ENCODE peak calls at places on chromosomes 7 and 10, in five cellular contexts. I, B, H, J and P are unnamed samples. For H3K4me1, the result is how much of the 10 kb centered on the place peaks cover.

GRCh38 chr10:73060738-73061635 is 35.7 kb downstream of the P4HA1 start:
- DNase-seq in I (no peak), B (no peak), H (no peak), J (no peak), P (no peak)

GRCh38 chr10:91416339-91416868 is 6.3 kb downstream of the HECTD2 start:
- DNase-seq in I (no peak), B (no peak), H (no peak), J (no peak), P (no peak)

GRCh38 chr10:69464801-69465401 is 13.6 kb downstream of the TSPAN15 start:
- DNase-seq in I (no peak), B (no peak), H (no peak), J (no peak), P (no peak)

GRCh38 chr10:22825841-22826240 is 102.0 kb upstream of the ARMC3 start:
- DNase-seq in I (no peak), B (no peak), H (no peak), J (peak), P (no peak)

GRCh38 chr10:122659651-122660050 is 40.0 kb downstream of the C10orf120 start:
- DNase-seq in I (no peak), B (no peak), H (no peak), J (no peak), P (no peak)

GRCh38 chr10:51389415-51390342 is 309.7 kb downstream of the CSTF2T start:
- DNase-seq in I (no peak), B (no peak), H (no peak), J (peak), P (peak)

GRCh38 chr7:17044396-17044795 is 162.6 kb upstream of the AGR3 start:
- DNase-seq in I (no peak), B (no peak), H (no peak), J (no peak), P (no peak)

GRCh38 chr10:7090529-7090928 is 320.3 kb downstream of the SFMBT2 start:
- DNase-seq in I (no peak), B (no peak), H (peak), J (no peak), P (no peak)

GRCh38 chr7:80767655-80768054 is 129.2 kb downstream of the CD36 start:
- DNase-seq in I (no peak), B (no peak), H (no peak), J (no peak), P (no peak)

GRCh38 chr7:127504715-127505114 is 80.7 kb downstream of the GCC1 start:
- DNase-seq in I (no peak), B (peak), H (no peak), J (peak), P (peak)

GRCh38 chr7:135232720-135233119 is 918 bp upstream of the STRA8 start:
- DNase-seq in I (no peak), B (no peak), H (no peak), J (no peak), P (no peak)

GRCh38 chr10:86371691-86372090 is 5.1 kb upstream of the GRID1 start:
- DNase-seq in I (peak), B (peak), H (no peak), J (no peak), P (no peak)

GRCh38 chr7:84647797-84648762 is 453.5 kb upstream of the SEMA3A start:
- DNase-seq in I (no peak), B (no peak), H (no peak), J (no peak), P (no peak)

GRCh38 chr10:31679931-31680330 is 248.7 kb downstream of the ARHGAP12 start:
- DNase-seq in I (no peak), B (no peak), H (no peak), J (no peak), P (no peak)

GRCh38 chr7:46695045-46695708 is 774.1 kb upstream of the IGFBP3 start:
- DNase-seq in I (no peak), B (no peak), H (no peak), J (no peak), P (no peak)

GRCh38 chr7:75945297-75946168 is 30.6 kb downstream of the POR start:
- DNase-seq in I (no peak), B (no peak), H (no peak), J (no peak), P (no peak)

GRCh38 chr7:86914468-86915054 is 144.9 kb downstream of the ELAPOR2 start:
- DNase-seq in I (no peak), B (no peak), H (no peak), J (no peak), P (no peak)

GRCh38 chr7:101466871-101467270 is 104.2 kb downstream of the COL26A1 start:
- DNase-seq in I (peak), B (peak), H (no peak), J (no peak), P (no peak)

GRCh38 chr10:24505759-24506158 is 217.9 kb downstream of the ARHGAP21 start:
- DNase-seq in I (no peak), B (no peak), H (no peak), J (no peak), P (no peak)

DNA sequence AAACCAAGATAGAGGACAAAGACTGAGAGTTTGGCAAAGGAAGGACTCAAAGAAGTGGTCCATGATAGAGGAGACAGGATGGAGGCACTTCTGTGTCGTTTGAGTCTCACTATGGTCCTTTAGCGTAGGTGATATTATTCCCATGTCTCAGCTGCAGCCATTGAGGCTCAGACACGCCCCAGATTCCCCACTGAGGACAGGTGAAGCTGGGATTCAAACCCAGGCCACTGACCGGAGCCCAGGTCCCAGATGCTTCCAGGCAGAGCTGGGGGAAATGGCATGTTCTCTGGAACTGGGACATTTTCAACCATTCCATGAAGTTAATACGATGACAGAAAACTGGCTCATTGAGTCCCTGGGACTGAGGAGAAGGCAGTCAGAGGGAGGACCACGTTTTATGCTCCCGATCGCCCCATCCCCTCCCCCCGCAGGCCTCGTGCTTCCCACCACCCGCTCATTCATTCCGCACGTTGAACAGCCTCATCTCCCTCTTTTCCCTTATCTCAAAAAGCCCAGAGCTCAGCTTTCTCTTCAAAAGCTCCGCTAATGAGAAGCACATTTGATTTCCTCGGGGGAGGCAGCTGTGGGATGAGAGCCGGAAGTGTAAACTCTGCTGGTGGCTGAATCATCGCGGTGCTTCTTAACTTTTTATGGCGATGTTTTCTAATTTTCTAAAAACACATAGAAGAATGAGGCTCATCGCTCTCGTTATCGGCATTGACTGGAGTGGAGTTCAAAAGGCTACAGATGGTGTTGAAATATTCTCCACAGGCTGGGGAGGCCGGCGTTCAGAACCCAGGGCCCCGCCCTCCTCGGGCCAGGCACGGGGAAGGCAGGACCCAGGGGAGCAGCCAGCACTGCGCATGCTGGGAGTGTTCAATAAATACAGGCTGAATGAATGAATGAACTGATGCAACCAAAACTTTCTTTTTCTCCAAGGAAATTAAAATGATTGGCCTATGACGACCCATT is 64.0 kb downstream of the OAT start:
- DNase-seq in I (no peak), B (peak), H (peak), J (peak), P (no peak)
- H3K4me3 ChIP-seq in I (peak), B (no peak), H (peak), J (peak), P (no peak)

GRCh38 chr10:44974082-44974627 is 4.5 kb downstream of the DEPP1 start:
- DNase-seq in I (no peak), B (no peak), H (no peak), J (no peak), P (no peak)
- H3K4me1 ChIP-seq in I (under half), B (under half), H (under half), J (half or more), P (under half)

GRCh38 chr7:1290262-1291039 is 57.8 kb downstream of the UNCX start:
- DNase-seq in I (no peak), B (peak), H (no peak), J (no peak), P (no peak)

GRCh38 chr7:1291040-1291689 is 58.5 kb downstream of the UNCX start:
- DNase-seq in I (no peak), B (no peak), H (no peak), J (no peak), P (no peak)

GRCh38 chr7:1288996-1289551 is 56.4 kb downstream of the UNCX start:
- DNase-seq in I (no peak), B (no peak), H (no peak), J (no peak), P (no peak)

GRCh38 chr7:1288390-1288995 is 55.8 kb downstream of the UNCX start:
- DNase-seq in I (no peak), B (no peak), H (no peak), J (no peak), P (no peak)

DNA sequence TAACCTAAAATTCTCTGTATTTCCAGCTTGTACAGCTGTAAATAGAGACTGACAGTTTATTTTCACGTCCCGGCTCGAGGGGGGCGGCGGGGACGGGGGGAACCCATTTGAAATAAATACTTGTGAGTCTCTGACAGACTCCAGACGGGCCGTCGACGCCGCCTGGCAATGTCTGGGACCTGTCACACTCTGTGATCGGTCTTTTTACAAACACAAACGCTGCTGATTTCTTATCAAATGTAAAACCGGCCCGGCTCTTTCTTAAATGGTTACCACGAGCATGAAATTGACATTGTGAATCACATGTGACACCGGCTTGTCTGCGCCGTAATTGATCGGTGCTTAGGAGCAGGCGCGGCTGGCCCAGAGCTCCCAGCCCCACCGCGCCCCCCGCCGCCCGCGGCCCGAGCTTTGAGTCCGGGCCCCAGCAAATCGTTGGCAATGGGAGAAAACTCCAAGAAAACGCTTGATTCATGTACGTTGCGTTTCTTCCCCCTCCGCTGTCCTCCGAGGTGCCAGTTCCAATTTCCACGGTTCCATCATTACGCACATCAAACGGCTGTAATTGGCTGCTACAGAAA is 57.1 kb downstream of the UNCX start:
- DNase-seq in I (no peak), B (no peak), H (no peak), J (no peak), P (no peak)
- H3K4me3 ChIP-seq in I (peak), B (no peak), H (peak), J (peak), P (peak)

GRCh38 chr10:79106251-79106650 is 37.5 kb downstream of the ZMIZ1 start:
- DNase-seq in I (no peak), B (no peak), H (no peak), J (no peak), P (no peak)
- H3K4me1 ChIP-seq in I (under half), B (half or more), H (under half), J (half or more), P (under half)

GRCh38 chr7:55516399-55516798 is 55.9 kb downstream of the VOPP1 start:
- DNase-seq in I (no peak), B (no peak), H (no peak), J (no peak), P (no peak)

GRCh38 chr7:55517191-55517633 is 55.1 kb downstream of the VOPP1 start:
- DNase-seq in I (no peak), B (no peak), H (no peak), J (no peak), P (no peak)

GRCh38 chr7:55513849-55514248 is 58.5 kb downstream of the VOPP1 start:
- DNase-seq in I (no peak), B (no peak), H (no peak), J (no peak), P (no peak)

GRCh38 chr7:55514546-55515265 is 57.6 kb downstream of the VOPP1 start:
- DNase-seq in I (no peak), B (no peak), H (no peak), J (no peak), P (no peak)

DNA sequence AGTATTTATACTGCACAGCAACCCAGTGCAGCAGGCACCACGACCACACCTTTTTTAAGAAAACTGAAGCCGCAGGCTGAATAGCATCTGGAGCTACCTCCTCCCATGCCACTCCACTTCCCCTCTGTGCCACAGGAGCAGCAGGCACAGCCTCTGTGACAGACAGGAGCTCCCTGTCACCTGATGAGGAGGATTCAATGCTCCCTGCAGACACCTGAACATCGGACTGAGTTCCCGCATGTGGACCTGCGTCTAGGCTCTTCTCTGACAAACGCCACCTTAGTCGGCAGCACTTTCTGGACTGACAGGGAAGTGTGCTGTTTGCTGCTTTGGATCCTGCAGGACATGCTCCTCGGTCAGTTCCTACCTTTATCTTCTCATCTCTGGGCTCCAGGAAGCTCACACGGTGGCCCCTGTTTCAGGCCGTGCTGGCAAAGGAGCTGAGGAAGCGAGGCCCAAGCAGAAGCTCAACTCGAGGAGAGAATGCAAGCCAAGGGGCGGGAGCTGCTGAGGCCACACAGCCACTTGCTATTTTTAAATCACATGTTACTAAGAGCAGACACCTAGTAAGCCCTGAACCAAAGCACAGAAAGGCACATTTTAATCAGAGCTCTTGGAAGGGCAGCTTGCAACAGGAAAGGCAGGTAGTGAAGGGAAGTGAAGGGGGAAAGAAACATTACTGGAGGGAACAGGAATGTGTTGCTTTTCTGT is 56.6 kb downstream of the VOPP1 start:
- DNase-seq in I (no peak), B (no peak), H (no peak), J (no peak), P (no peak)
- H3K4me3 ChIP-seq in I (no peak), B (no peak), H (no peak), J (peak), P (no peak)

GRCh38 chr10:12854988-12855387 is 146.5 kb downstream of the CCDC3 start:
- DNase-seq in I (no peak), B (no peak), H (no peak), J (no peak), P (no peak)
- H3K4me1 ChIP-seq in I (under half), B (under half), H (under half), J (under half), P (under half)

GRCh38 chr10:8331896-8332729 is 277.6 kb downstream of the GATA3 start:
- DNase-seq in I (no peak), B (peak), H (no peak), J (peak), P (peak)

GRCh38 chr10:8336629-8337331 is 282.3 kb downstream of the GATA3 start:
- DNase-seq in I (no peak), B (no peak), H (no peak), J (no peak), P (no peak)

GRCh38 chr10:8331387-8331786 is 276.9 kb downstream of the GATA3 start:
- DNase-seq in I (no peak), B (no peak), H (no peak), J (no peak), P (no peak)

GRCh38 chr10:8334631-8335030 is 280.1 kb downstream of the GATA3 start:
- DNase-seq in I (no peak), B (no peak), H (no peak), J (no peak), P (no peak)

DNA sequence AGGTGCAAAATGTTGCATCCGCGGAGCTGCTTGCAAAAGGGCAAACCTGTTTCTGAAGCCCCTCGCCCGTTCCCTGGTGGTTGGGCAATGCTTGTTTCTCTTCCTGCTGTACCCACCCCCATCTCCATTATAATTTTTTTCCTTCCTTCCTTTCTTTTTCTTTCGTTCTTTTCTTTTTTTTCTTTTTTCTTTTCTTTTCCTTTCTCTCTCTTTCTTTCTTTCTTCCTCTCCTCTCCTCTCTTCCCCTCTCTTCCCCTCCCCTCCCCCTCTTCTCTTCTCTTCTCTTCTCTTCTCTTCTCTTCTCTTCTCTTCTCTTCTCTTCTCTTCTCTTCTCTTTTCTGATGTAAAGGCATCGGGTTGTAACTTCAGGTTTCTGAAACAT is 278.2 kb downstream of the GATA3 start:
- DNase-seq in I (no peak), B (no peak), H (no peak), J (no peak), P (no peak)
- H3K4me3 ChIP-seq in I (peak), B (no peak), H (peak), J (peak), P (peak)

DNA sequence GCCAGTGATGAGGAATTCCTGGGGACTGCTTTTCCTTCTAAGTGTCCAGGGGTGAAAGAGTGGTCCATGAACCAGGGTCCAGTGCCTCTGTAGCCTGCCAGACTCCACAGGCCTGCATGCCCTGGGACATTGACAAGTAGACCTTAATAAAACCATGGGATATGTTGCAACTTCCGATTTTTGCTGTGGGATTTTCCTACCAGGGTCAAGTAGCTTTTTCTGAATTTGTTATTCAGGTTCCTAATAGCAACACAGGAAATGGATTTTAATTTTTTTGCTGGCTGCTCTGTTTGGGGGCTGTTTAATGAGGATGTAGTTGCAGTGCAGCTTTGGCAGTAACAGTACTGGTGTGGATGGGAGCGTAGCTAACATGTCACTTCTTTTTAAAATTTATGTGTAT is 42.1 kb downstream of the WBP1L start:
- DNase-seq in I (no peak), B (no peak), H (peak), J (no peak), P (no peak)
- H3K4me1 ChIP-seq in I (under half), B (under half), H (under half), J (half or more), P (under half)

GRCh38 chr7:99120503-99120902 is 23.4 kb downstream of the SMURF1 start:
- DNase-seq in I (no peak), B (no peak), H (no peak), J (no peak), P (no peak)
- H3K4me3 ChIP-seq in I (no peak), B (no peak), H (no peak), J (no peak), P (no peak)

DNA sequence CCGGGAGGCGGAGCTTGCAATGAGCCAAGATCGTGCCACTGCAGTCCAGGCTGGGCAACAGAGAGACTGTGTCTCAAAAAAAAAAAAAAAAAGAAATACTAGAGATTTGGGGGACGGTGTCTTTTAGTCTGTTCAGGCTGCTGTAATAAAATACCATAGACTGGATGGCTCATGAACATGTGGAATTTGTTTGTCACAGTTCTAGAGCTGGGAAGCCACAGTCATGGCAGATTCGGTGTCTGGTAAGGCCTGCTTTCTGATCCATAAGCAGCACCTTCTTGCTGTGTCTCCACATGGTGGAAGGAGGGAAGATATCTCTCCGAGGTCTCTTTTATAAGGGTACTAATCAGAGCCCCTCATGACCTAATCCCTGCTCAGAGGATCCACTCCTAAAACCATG is 102.7 kb upstream of the MKLN1 start:
- DNase-seq in I (no peak), B (no peak), H (no peak), J (no peak), P (no peak)
- H3K4me1 ChIP-seq in I (under half), B (under half), H (under half), J (under half), P (under half)